ENCODE peak calls at places on chromosome 9, in nine cellular contexts. M is CD8-positive, alpha-beta T cell; E is keratinocyte; K is heart left ventricle; N is T-helper 9 cell; R is C1 segment of cervical spinal cord; C is activated T-helper 9 cell treated with anti-CD3 and anti-CD28 coated beads, Interleukin-2, amount 50 U/mL, for 16 hours; F is hepatocyte; G is GM06990. D is an unnamed sample.

GRCh38 chr9:21434202-21435014 is 5.8 kb upstream of the IFNA1 start:
- DNase-seq in M (peak; percentile 47), E (no peak), K (no peak), N (peak; percentile 20), R (no peak), C (no peak), F (peak; percentile 76), G (no peak), D (peak; percentile 15)

GRCh38 chr9:104232781-104233341 is 138.8 kb downstream of the SMC2 start:
- DNase-seq in M (no peak), E (peak; percentile 75), K (no peak), N (no peak), R (no peak), C (no peak), F (no peak), G (no peak), D (no peak)

GRCh38 chr9:33155393-33155792 is 11.7 kb downstream of the B4GALT1 start:
- DNase-seq in M (no peak), E (no peak), K (no peak), N (no peak), R (no peak), C (no peak), F (no peak), G (no peak), D (no peak)

GRCh38 chr9:137156567-137157375 is 13.1 kb downstream of the LRRC26 start:
- DNase-seq in M (peak; percentile 61), E (peak; percentile 33), K (peak; percentile 44), N (peak; percentile 45), R (no peak), C (peak; percentile 52), F (peak; percentile 37), G (peak; percentile 82), D (peak; percentile 40)

GRCh38 chr9:70924380-70924779 is 197.0 kb downstream of the TRPM3 start:
- DNase-seq in M (no peak), E (no peak), K (no peak), N (no peak), R (no peak), C (no peak), F (no peak), G (no peak), D (no peak)

GRCh38 chr9:127838375-127839078 is 15.9 kb downstream of the ENG start:
- DNase-seq in M (no peak), E (no peak), K (peak; percentile 87), N (no peak), R (no peak), C (no peak), F (peak; percentile 39), G (no peak), D (no peak)

GRCh38 chr9:129490583-129491485 is 130.1 kb downstream of the C9orf50 start:
- DNase-seq in M (no peak), E (no peak), K (no peak), N (no peak), R (no peak), C (no peak), F (peak; percentile 61), G (no peak), D (no peak)

GRCh38 chr9:135736265-135736978 is 34.4 kb downstream of the KCNT1 start:
- DNase-seq in M (no peak), E (no peak), K (no peak), N (no peak), R (no peak), C (no peak), F (no peak), G (no peak), D (no peak)

GRCh38 chr9:111231801-111232580 is 98.0 kb downstream of the OR2K2 start:
- DNase-seq in M (no peak), E (no peak), K (no peak), N (no peak), R (no peak), C (no peak), F (no peak), G (no peak), D (no peak)

GRCh38 chr9:21997480-21997879 is 2.9 kb downstream of the CDKN2B-AS1 start:
- DNase-seq in M (no peak), E (no peak), K (no peak), N (no peak), R (no peak), C (no peak), F (no peak), G (no peak), D (no peak)

GRCh38 chr9:113590991-113591898 is 127.7 kb downstream of the RGS3 start:
- DNase-seq in M (peak; percentile 53), E (no peak), K (peak; percentile 86), N (peak; percentile 36), R (peak; percentile 66), C (peak; percentile 28), F (peak; percentile 89), G (peak; percentile 72), D (peak; percentile 51)

GRCh38 chr9:121172726-121173487 is 28.8 kb downstream of the RAB14 start:
- DNase-seq in M (no peak), E (no peak), K (no peak), N (no peak), R (no peak), C (no peak), F (no peak), G (no peak), D (no peak)

GRCh38 chr9:111099199-111100005 is 61.1 kb upstream of the LPAR1 start:
- DNase-seq in M (no peak), E (no peak), K (no peak), N (no peak), R (no peak), C (no peak), F (peak; percentile 9), G (no peak), D (no peak)

GRCh38 chr9:98971168-98971914 is 27.6 kb downstream of the COL15A1 start:
- DNase-seq in M (no peak), E (no peak), K (peak; percentile 47), N (no peak), R (peak; percentile 29), C (no peak), F (peak; percentile 57), G (no peak), D (no peak)

GRCh38 chr9:117494401-117495130 is 79.7 kb upstream of the ASTN2 start:
- DNase-seq in M (no peak), E (no peak), K (no peak), N (no peak), R (no peak), C (no peak), F (no peak), G (no peak), D (no peak)

GRCh38 chr9:89342948-89343347 is 24.6 kb downstream of the SECISBP2 start:
- DNase-seq in M (no peak), E (no peak), K (no peak), N (no peak), R (no peak), C (no peak), F (no peak), G (no peak), D (no peak)

GRCh38 chr9:94875300-94876063 is 149.0 kb downstream of the AOPEP start:
- DNase-seq in M (no peak), E (no peak), K (no peak), N (no peak), R (no peak), C (no peak), F (no peak), G (peak; percentile 46), D (no peak)

GRCh38 chr9:125536184-125537152 is 170.5 kb downstream of the MAPKAP1 start:
- DNase-seq in M (no peak), E (no peak), K (no peak), N (no peak), R (no peak), C (no peak), F (no peak), G (no peak), D (no peak)